ENCODE peak calls at places on chromosomes 16 and 17, in five cellular contexts. M is A549, Q is HCT116, S is prostate gland, C is breast epithelium. X is an unnamed sample.

GRCh38 chr17:66348605-66349165 is 46.3 kb downstream of the PRKCA start:
- DNase-seq in M (peak; percentile 69), Q (peak; percentile 22), S (peak; percentile 14), C (no peak), X (no peak)

GRCh38 chr16:67256701-67257230 is 8.0 kb downstream of the SLC9A5 start:
- DNase-seq in M (no peak), Q (no peak), S (no peak), C (no peak), X (no peak)

GRCh38 chr17:74919440-74920305 is 3.4 kb downstream of the USH1G start:
- DNase-seq in M (peak; percentile 94), Q (no peak), S (no peak), C (no peak), X (no peak)

GRCh38 chr16:15521758-15522509 is 87.5 kb downstream of the BMERB1 start:
- DNase-seq in M (no peak), Q (no peak), S (no peak), C (no peak), X (no peak)

GRCh38 chr16:55444754-55445485 is 34.1 kb upstream of the MMP2 start:
- DNase-seq in M (no peak), Q (no peak), S (no peak), C (no peak), X (no peak)

GRCh38 chr17:70405492-70406220 is 236.3 kb downstream of the KCNJ2 start:
- DNase-seq in M (peak; percentile 71), Q (peak; percentile 4), S (no peak), C (no peak), X (no peak)

GRCh38 chr16:11665071-11665491 is 3.2 kb upstream of the SNN start:
- DNase-seq in M (no peak), Q (no peak), S (no peak), C (no peak), X (no peak)

GRCh38 chr16:75572859-75573542 is 6.8 kb downstream of the GABARAPL2 start:
- DNase-seq in M (no peak), Q (no peak), S (no peak), C (no peak), X (no peak)

GRCh38 chr16:75527825-75528299 is 8.0 kb downstream of the CHST5 start:
- DNase-seq in M (no peak), Q (no peak), S (no peak), C (no peak), X (no peak)

GRCh38 chr16:13377143-13377542 is 475.7 kb downstream of the SHISA9 start:
- DNase-seq in M (no peak), Q (no peak), S (no peak), C (no peak), X (no peak)
- TF ChIP-seq POLR2A in M (no peak), Q (no peak), S (no peak), C (no peak), X (no peak)

DNA sequence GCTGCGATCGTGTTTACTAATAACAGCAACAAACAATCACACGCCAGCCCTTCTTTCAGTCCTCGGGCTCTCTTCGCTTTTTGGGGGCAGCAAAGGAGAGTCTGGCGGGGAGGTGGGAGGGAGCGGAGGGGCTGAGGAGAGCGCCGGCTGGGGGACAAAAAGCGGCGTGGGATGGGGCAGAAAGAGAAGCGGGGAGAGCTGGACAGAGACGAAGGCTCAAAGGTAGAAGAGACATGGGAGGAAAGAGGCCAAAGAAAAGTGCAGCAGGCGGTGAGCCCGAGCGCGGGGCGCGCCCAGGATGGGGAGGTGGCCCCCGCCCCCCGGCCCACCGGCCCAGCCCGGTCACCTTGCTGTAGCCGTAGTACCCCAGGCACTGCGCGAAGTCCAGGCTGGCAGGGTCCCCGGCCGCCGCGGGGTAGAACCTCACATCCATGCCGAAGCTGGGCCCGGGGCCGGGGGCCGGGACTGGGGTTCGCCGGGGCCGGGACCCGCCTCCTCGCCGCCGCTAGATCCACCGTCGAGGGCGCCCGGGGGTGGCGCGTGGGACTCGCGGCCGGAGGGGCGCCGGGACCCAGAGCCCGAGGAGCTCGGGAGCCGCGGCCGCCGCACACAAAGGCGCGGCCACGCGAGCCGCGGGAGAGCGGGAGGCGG is 527 bp downstream of the TOX3 start:
- DNase-seq in M (no peak), Q (no peak), S (no peak), C (no peak), X (no peak)
- H3K4me3 ChIP-seq in M (peak overlapping the region; percentile 62), Q (no peak overlapping the region), S (peak overlapping the region; percentile 34), C (peak overlapping the region; percentile 64), X (peak overlapping the region; percentile 47)

DNA sequence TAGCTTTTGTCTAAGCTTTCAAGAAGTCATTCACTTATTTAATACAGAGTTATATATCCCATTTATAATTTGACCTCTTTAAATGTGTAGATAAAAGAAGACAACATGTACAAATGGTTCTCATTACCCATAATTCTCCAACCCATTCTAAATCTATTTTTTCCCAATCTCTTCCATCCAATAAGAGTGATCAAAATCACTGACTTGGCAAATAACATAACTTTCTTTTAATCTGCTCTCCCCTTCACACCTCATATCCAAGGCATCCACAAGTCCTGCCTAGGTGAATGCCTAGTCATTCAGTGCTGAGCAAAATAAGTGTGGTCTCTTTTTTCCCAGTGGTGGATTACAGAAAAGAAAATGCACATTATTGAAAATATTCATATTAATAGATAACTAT is 1231.1 kb downstream of the CDH11 start:
- DNase-seq in M (no peak), Q (no peak), S (no peak), C (no peak), X (no peak)
- H3K9me3 ChIP-seq in M (no peaks in the 10 kb centered on the region), Q (peaks cover 31% of the 10 kb centered on the region), S (no peaks in the 10 kb centered on the region), C (no peaks in the 10 kb centered on the region), X (no peaks in the 10 kb centered on the region)

GRCh38 chr16:79600636-79601091 is at the start of gene MAF:
- DNase-seq in M (peak; percentile 70), Q (no peak), S (peak; percentile 99), C (peak; percentile 92), X (peak; percentile 98)
- TF ChIP-seq POLR2A in M (no peak), Q (no peak), S (peak; percentile 51), C (no peak), X (peak; percentile 77)

GRCh38 chr16:84618428-84619102 is 687 bp upstream of the COTL1 start:
- DNase-seq in M (peak; percentile 90), Q (peak; percentile 99), S (no peak), C (peak; percentile 42), X (no peak)

GRCh38 chr16:84617068-84617630 is 729 bp downstream of the COTL1 start:
- DNase-seq in M (no peak), Q (no peak), S (no peak), C (no peak), X (no peak)

GRCh38 chr16:84617631-84618427 is at the start of gene COTL1:
- DNase-seq in M (peak; percentile 88), Q (peak; percentile 96), S (peak; percentile 95), C (peak; percentile 94), X (peak; percentile 97)

GRCh38 chr16:84614914-84615813 is 2.7 kb downstream of the COTL1 start:
- DNase-seq in M (no peak), Q (no peak), S (no peak), C (no peak), X (no peak)

GRCh38 chr16:84616515-84616914 is 1.4 kb downstream of the COTL1 start:
- DNase-seq in M (no peak), Q (no peak), S (no peak), C (no peak), X (no peak)
- H3K4me3 ChIP-seq in M (peak overlapping the region; percentile 92), Q (peak overlapping the region; percentile 82), S (peak overlapping the region; percentile 66), C (peak overlapping the region; percentile 69), X (peak overlapping the region; percentile 70)

GRCh38 chr16:88999457-89000206 is 22.6 kb upstream of the CBFA2T3 start:
- DNase-seq in M (no peak), Q (no peak), S (no peak), C (no peak), X (no peak)
- H3K9me3 ChIP-seq in M (peaks cover 42% of the 10 kb centered on the region), Q (peaks cover 31% of the 10 kb centered on the region), S (no peaks in the 10 kb centered on the region), C (peaks cover 37% of the 10 kb centered on the region), X (peaks cover 4% of the 10 kb centered on the region)

X was measured in vagina.